ENCODE peak calls at places on chromosome 5, in nine cellular contexts. I is HS-5; L is anterior cingulate cortex; W is stimulated activated CD4-positive, alpha-beta T cell treated with anti-CD3 and anti-CD28 coated beads, Interleukin-2, amount 100 ng/mL, for 48 hours; Z is islet precursor cell; T is ELR; Y is H7; U is effector CD8-positive, alpha-beta T cell; E is M059J. N is an unnamed sample.

GRCh38 chr5:55438931-55439477 is 95.8 kb downstream of the PLPP1 start:
- DNase-seq in Y (no peak), U (no peak), I (no peak), L (no peak), T (no peak), Z (peak; percentile 71), W (no peak), E (peak; percentile 81), N (no peak)

GRCh38 chr5:153831976-153832375 is 206.7 kb downstream of the FAM114A2 start:
- DNase-seq in Y (no peak), Z (no peak), T (peak; percentile 48), E (peak; percentile 48), W (no peak), I (no peak), L (no peak), U (no peak), N (no peak)

GRCh38 chr5:179325296-179326031 is 19.8 kb downstream of the ADAMTS2 start:
- DNase-seq in W (no peak), U (no peak), I (no peak), E (no peak), T (no peak), Y (peak; percentile 64), L (no peak), Z (no peak), N (no peak)

GRCh38 chr5:33401482-33402390 is 39.0 kb upstream of the TARS1 start:
- DNase-seq in W (no peak), U (no peak), I (peak; percentile 82), T (peak; percentile 70), L (no peak), Y (no peak), Z (peak; percentile 93), E (peak; percentile 94), N (no peak)

GRCh38 chr5:125198270-125198974 is 452.0 kb upstream of the ZNF608 start:
- DNase-seq in W (no peak), U (no peak), E (peak; percentile 57), Z (no peak), T (peak; percentile 32), L (no peak), I (no peak), Y (no peak), N (no peak)

GRCh38 chr5:59587489-59588337 is 305.8 kb downstream of the PDE4D start:
- DNase-seq in U (no peak), Y (peak; percentile 33), L (peak; percentile 47), Z (peak; percentile 97), E (peak; percentile 45), W (no peak), I (no peak), T (peak; percentile 78), N (no peak)

GRCh38 chr5:111635151-111635945 is 121.6 kb downstream of the NREP start:
- DNase-seq in T (no peak), E (no peak), U (no peak), Y (no peak), I (no peak), W (no peak), L (no peak), Z (no peak), N (no peak)

GRCh38 chr5:176528301-176528700 is 8.9 kb downstream of the RNF44 start:
- DNase-seq in W (no peak), L (no peak), U (no peak), Y (peak; percentile 54), Z (no peak), T (no peak), E (no peak), I (no peak), N (no peak)

GRCh38 chr5:121979691-121980090 is 17.9 kb downstream of the SRFBP1 start:
- DNase-seq in I (no peak), Y (no peak), Z (no peak), T (no peak), U (no peak), E (no peak), W (no peak), L (no peak), N (no peak)

GRCh38 chr5:88667187-88668141 is 215.5 kb downstream of the MEF2C start:
- DNase-seq in Y (peak; percentile 61), L (no peak), Z (peak; percentile 57), T (no peak), U (no peak), I (no peak), W (no peak), E (peak; percentile 65), N (no peak)

GRCh38 chr5:122458278-122458872 is 146.3 kb downstream of the SNCAIP start:
- DNase-seq in Y (no peak), I (no peak), E (peak; percentile 8), Z (no peak), T (peak; percentile 45), W (no peak), U (no peak), L (no peak), N (no peak)

GRCh38 chr5:35853652-35854051 is 3.0 kb upstream of the IL7R start:
- DNase-seq in L (no peak), E (no peak), W (peak; percentile 53), I (no peak), Y (no peak), T (no peak), Z (no peak), U (peak; percentile 19), N (peak; percentile 45)

GRCh38 chr5:160492565-160492964 is 70.9 kb downstream of the PTTG1 start:
- DNase-seq in L (no peak), W (no peak), T (peak; percentile 47), Y (no peak), E (peak; percentile 79), Z (no peak), I (no peak), U (no peak), N (no peak)

GRCh38 chr5:58348996-58349728 is 110.7 kb downstream of the PLK2 start:
- DNase-seq in Y (no peak), Z (no peak), W (no peak), I (no peak), E (peak; percentile 76), U (no peak), T (peak; percentile 67), L (no peak), N (no peak)

GRCh38 chr5:179183481-179183880 is 123.3 kb downstream of the ZNF354C start:
- DNase-seq in I (no peak), W (no peak), T (no peak), E (no peak), Z (no peak), U (no peak), Y (no peak), L (no peak), N (no peak)

GRCh38 chr5:160105686-160106085 is 13.6 kb downstream of the PWWP2A start:
- DNase-seq in T (no peak), U (no peak), W (no peak), Z (no peak), Y (no peak), I (no peak), E (no peak), L (no peak), N (no peak)

GRCh38 chr5:103402861-103403260 is 144.3 kb downstream of the MACIR start:
- DNase-seq in I (no peak), E (no peak), Y (no peak), Z (no peak), W (no peak), L (no peak), U (no peak), T (no peak), N (no peak)

GRCh38 chr5:171252674-171253073 is 56.4 kb upstream of the TLX3 start:
- DNase-seq in Y (no peak), E (no peak), I (no peak), T (no peak), W (no peak), Z (no peak), L (no peak), U (no peak), N (no peak)

GRCh38 chr5:169374761-169375160 is 73.8 kb upstream of the SLIT3 start:
- DNase-seq in Z (peak; percentile 72), L (no peak), I (no peak), U (no peak), Y (no peak), T (peak; percentile 43), E (peak; percentile 82), W (no peak), N (no peak)

GRCh38 chr5:24059006-24059405 is 551.6 kb downstream of the PRDM9 start:
- DNase-seq in I (no peak), T (no peak), Y (no peak), E (peak; percentile 10), Z (no peak), W (no peak), L (no peak), U (no peak), N (no peak)

GRCh38 chr5:106876665-106877194 is 794.0 kb downstream of the EFNA5 start:
- DNase-seq in T (no peak), Z (no peak), Y (no peak), U (no peak), W (no peak), I (no peak), L (no peak), E (peak; percentile 12), N (no peak)

GRCh38 chr5:102583663-102584062 is 84.9 kb upstream of the SLCO6A1 start:
- DNase-seq in W (no peak), U (no peak), E (peak; percentile 18), T (peak; percentile 49), Z (no peak), I (peak; percentile 30), Y (no peak), L (no peak), N (no peak)

GRCh38 chr5:135484563-135485157 is 32.5 kb upstream of the TIFAB start:
- DNase-seq in L (no peak), U (no peak), Y (no peak), Z (no peak), T (no peak), I (no peak), E (no peak), W (no peak), N (no peak)

GRCh38 chr5:101932599-101932998 is 363.5 kb downstream of the SLCO4C1 start:
- DNase-seq in T (no peak), E (no peak), W (no peak), U (no peak), I (no peak), L (no peak), Z (no peak), Y (no peak), N (no peak)

GRCh38 chr5:9348296-9348996 is 197.4 kb downstream of the SEMA5A start:
- DNase-seq in E (peak; percentile 96), W (no peak), T (peak; percentile 93), Z (no peak), U (no peak), L (no peak), I (peak; percentile 91), Y (no peak), N (no peak)

GRCh38 chr5:84403773-84404172 is 19.1 kb upstream of the EDIL3 start:
- DNase-seq in T (peak; percentile 79), I (peak; percentile 84), U (no peak), W (no peak), L (no peak), E (peak; percentile 96), Y (no peak), Z (no peak), N (no peak)

GRCh38 chr5:74149395-74149794 is 491.1 kb downstream of the ENC1 start:
- DNase-seq in I (peak; percentile 29), E (peak; percentile 92), Y (no peak), U (no peak), Z (no peak), T (peak; percentile 77), W (no peak), L (no peak), N (no peak)

GRCh38 chr5:121350493-121350892 is 501.2 kb upstream of the FTMT start:
- DNase-seq in I (peak; percentile 31), T (peak; percentile 46), W (no peak), Z (no peak), E (no peak), U (no peak), Y (no peak), L (no peak), N (no peak)

GRCh38 chr5:114070093-114070722 is 291.7 kb upstream of the KCNN2 start:
- DNase-seq in L (no peak), U (no peak), I (no peak), W (no peak), T (no peak), E (no peak), Z (no peak), Y (peak; percentile 21), N (no peak)

GRCh38 chr5:75574791-75575190 is 36.5 kb upstream of the ANKDD1B start:
- DNase-seq in L (no peak), Y (no peak), U (no peak), I (no peak), E (no peak), T (no peak), Z (no peak), W (no peak), N (no peak)

GRCh38 chr5:140336388-140336787 is 10.0 kb downstream of the HBEGF start:
- DNase-seq in I (no peak), T (no peak), Y (no peak), Z (no peak), W (no peak), U (no peak), L (no peak), E (no peak), N (no peak)